ENCODE peak calls at places on chromosome 10, in ten cellular contexts. One of them, this sample, is unnamed.

GRCh38 chr10:12720217-12720981 is 281.1 kb downstream of the CCDC3 start:
- DNase-seq in ELF-1: no peak
- DNase-seq in CD4-positive, CD25-positive, alpha-beta regulatory T cell: no peak
- DNase-seq in GM12892: no peak
- DNase-seq in PC-9: peak; percentile 97
- DNase-seq in NCI-H345: peak; percentile 66
- DNase-seq in lower leg skin: peak; percentile 96
- DNase-seq in astrocyte of the spinal cord: peak; percentile 92
- DNase-seq in NAMALWA: no peak
- DNase-seq in CD8-positive, alpha-beta memory T cell: no peak
- DNase-seq in this sample: no peak

GRCh38 chr10:103457176-103457712 is 1.5 kb downstream of the CALHM1 start:
- DNase-seq in ELF-1: no peak
- DNase-seq in CD4-positive, CD25-positive, alpha-beta regulatory T cell: no peak
- DNase-seq in GM12892: no peak
- DNase-seq in PC-9: no peak
- DNase-seq in NCI-H345: no peak
- DNase-seq in lower leg skin: no peak
- DNase-seq in astrocyte of the spinal cord: no peak
- DNase-seq in NAMALWA: no peak
- DNase-seq in CD8-positive, alpha-beta memory T cell: no peak
- DNase-seq in this sample: no peak

GRCh38 chr10:30048768-30049507 is 10.4 kb downstream of the JCAD start:
- DNase-seq in ELF-1: no peak
- DNase-seq in CD4-positive, CD25-positive, alpha-beta regulatory T cell: no peak
- DNase-seq in GM12892: no peak
- DNase-seq in PC-9: no peak
- DNase-seq in NCI-H345: peak; percentile 15
- DNase-seq in lower leg skin: peak; percentile 78
- DNase-seq in astrocyte of the spinal cord: no peak
- DNase-seq in NAMALWA: no peak
- DNase-seq in CD8-positive, alpha-beta memory T cell: no peak
- DNase-seq in this sample: no peak

GRCh38 chr10:99339563-99340047 is 10.4 kb downstream of the CNNM1 start:
- DNase-seq in ELF-1: no peak
- DNase-seq in CD4-positive, CD25-positive, alpha-beta regulatory T cell: no peak
- DNase-seq in GM12892: no peak
- DNase-seq in PC-9: no peak
- DNase-seq in NCI-H345: no peak
- DNase-seq in lower leg skin: no peak
- DNase-seq in astrocyte of the spinal cord: no peak
- DNase-seq in NAMALWA: no peak
- DNase-seq in CD8-positive, alpha-beta memory T cell: no peak
- DNase-seq in this sample: no peak

GRCh38 chr10:119250641-119251314 is 43.4 kb downstream of the GRK5 start:
- DNase-seq in ELF-1: no peak
- DNase-seq in CD4-positive, CD25-positive, alpha-beta regulatory T cell: no peak
- DNase-seq in GM12892: no peak
- DNase-seq in PC-9: peak; percentile 41
- DNase-seq in NCI-H345: no peak
- DNase-seq in lower leg skin: no peak
- DNase-seq in astrocyte of the spinal cord: peak; percentile 84
- DNase-seq in NAMALWA: no peak
- DNase-seq in CD8-positive, alpha-beta memory T cell: no peak
- DNase-seq in this sample: no peak

GRCh38 chr10:122077311-122077875 is 88.4 kb downstream of the TACC2 start:
- DNase-seq in ELF-1: no peak
- DNase-seq in CD4-positive, CD25-positive, alpha-beta regulatory T cell: no peak
- DNase-seq in GM12892: no peak
- DNase-seq in PC-9: no peak
- DNase-seq in NCI-H345: no peak
- DNase-seq in lower leg skin: peak; percentile 57
- DNase-seq in astrocyte of the spinal cord: no peak
- DNase-seq in NAMALWA: no peak
- DNase-seq in CD8-positive, alpha-beta memory T cell: no peak
- DNase-seq in this sample: no peak

GRCh38 chr10:73785221-73785720 is at the start of gene ZSWIM8:
- DNase-seq in ELF-1: peak; percentile 90
- DNase-seq in CD4-positive, CD25-positive, alpha-beta regulatory T cell: peak; percentile 93
- DNase-seq in GM12892: peak; percentile 92
- DNase-seq in PC-9: peak; percentile 93
- DNase-seq in NCI-H345: peak; percentile 90
- DNase-seq in lower leg skin: peak; percentile 97
- DNase-seq in astrocyte of the spinal cord: peak; percentile 96
- DNase-seq in NAMALWA: peak; percentile 90
- DNase-seq in CD8-positive, alpha-beta memory T cell: peak; percentile 87
- DNase-seq in this sample: peak; percentile 86

GRCh38 chr10:93542358-93542791 is 24.1 kb upstream of the FFAR4 start:
- DNase-seq in ELF-1: no peak
- DNase-seq in CD4-positive, CD25-positive, alpha-beta regulatory T cell: no peak
- DNase-seq in GM12892: no peak
- DNase-seq in PC-9: no peak
- DNase-seq in NCI-H345: peak; percentile 71
- DNase-seq in lower leg skin: no peak
- DNase-seq in astrocyte of the spinal cord: peak; percentile 12
- DNase-seq in NAMALWA: no peak
- DNase-seq in CD8-positive, alpha-beta memory T cell: no peak
- DNase-seq in this sample: no peak

GRCh38 chr10:46240684-46241565 is 45.9 kb upstream of the ANTXRL start:
- DNase-seq in ELF-1: no peak
- DNase-seq in CD4-positive, CD25-positive, alpha-beta regulatory T cell: no peak
- DNase-seq in GM12892: no peak
- DNase-seq in PC-9: no peak
- DNase-seq in NCI-H345: no peak
- DNase-seq in lower leg skin: peak; percentile 73
- DNase-seq in astrocyte of the spinal cord: no peak
- DNase-seq in NAMALWA: no peak
- DNase-seq in CD8-positive, alpha-beta memory T cell: no peak
- DNase-seq in this sample: no peak

GRCh38 chr10:62043493-62043938 is 142.0 kb downstream of the ARID5B start:
- DNase-seq in ELF-1: no peak
- DNase-seq in CD4-positive, CD25-positive, alpha-beta regulatory T cell: peak; percentile 91
- DNase-seq in GM12892: no peak
- DNase-seq in PC-9: no peak
- DNase-seq in NCI-H345: no peak
- DNase-seq in lower leg skin: no peak
- DNase-seq in astrocyte of the spinal cord: peak; percentile 66
- DNase-seq in NAMALWA: peak; percentile 47
- DNase-seq in CD8-positive, alpha-beta memory T cell: no peak
- DNase-seq in this sample: no peak

GRCh38 chr10:94076325-94076841 is 82.7 kb downstream of the PLCE1 start:
- DNase-seq in ELF-1: no peak
- DNase-seq in CD4-positive, CD25-positive, alpha-beta regulatory T cell: no peak
- DNase-seq in GM12892: no peak
- DNase-seq in PC-9: no peak
- DNase-seq in NCI-H345: no peak
- DNase-seq in lower leg skin: no peak
- DNase-seq in astrocyte of the spinal cord: peak; percentile 81
- DNase-seq in NAMALWA: no peak
- DNase-seq in CD8-positive, alpha-beta memory T cell: no peak
- DNase-seq in this sample: no peak

GRCh38 chr10:72794260-72794659 is 99.3 kb upstream of the OIT3 start:
- DNase-seq in ELF-1: peak; percentile 16
- DNase-seq in CD4-positive, CD25-positive, alpha-beta regulatory T cell: no peak
- DNase-seq in GM12892: no peak
- DNase-seq in PC-9: no peak
- DNase-seq in NCI-H345: no peak
- DNase-seq in lower leg skin: no peak
- DNase-seq in astrocyte of the spinal cord: peak; percentile 26
- DNase-seq in NAMALWA: no peak
- DNase-seq in CD8-positive, alpha-beta memory T cell: no peak
- DNase-seq in this sample: no peak

GRCh38 chr10:28925154-28925663 is 247.9 kb downstream of the BAMBI start:
- DNase-seq in ELF-1: peak; percentile 94
- DNase-seq in CD4-positive, CD25-positive, alpha-beta regulatory T cell: no peak
- DNase-seq in GM12892: no peak
- DNase-seq in PC-9: no peak
- DNase-seq in NCI-H345: no peak
- DNase-seq in lower leg skin: no peak
- DNase-seq in astrocyte of the spinal cord: no peak
- DNase-seq in NAMALWA: no peak
- DNase-seq in CD8-positive, alpha-beta memory T cell: no peak
- DNase-seq in this sample: no peak

GRCh38 chr10:60496181-60496580 is 106.5 kb upstream of the ANK3 start:
- DNase-seq in ELF-1: no peak
- DNase-seq in CD4-positive, CD25-positive, alpha-beta regulatory T cell: no peak
- DNase-seq in GM12892: no peak
- DNase-seq in PC-9: no peak
- DNase-seq in NCI-H345: no peak
- DNase-seq in lower leg skin: no peak
- DNase-seq in astrocyte of the spinal cord: no peak
- DNase-seq in NAMALWA: no peak
- DNase-seq in CD8-positive, alpha-beta memory T cell: no peak
- DNase-seq in this sample: no peak

GRCh38 chr10:131224106-131224505 is 87.4 kb downstream of the TCERG1L start:
- DNase-seq in ELF-1: no peak
- DNase-seq in CD4-positive, CD25-positive, alpha-beta regulatory T cell: no peak
- DNase-seq in GM12892: no peak
- DNase-seq in PC-9: no peak
- DNase-seq in NCI-H345: no peak
- DNase-seq in lower leg skin: no peak
- DNase-seq in astrocyte of the spinal cord: no peak
- DNase-seq in NAMALWA: no peak
- DNase-seq in CD8-positive, alpha-beta memory T cell: no peak
- DNase-seq in this sample: no peak

GRCh38 chr10:52568309-52568708 is 204.3 kb downstream of the MBL2 start:
- DNase-seq in ELF-1: no peak
- DNase-seq in CD4-positive, CD25-positive, alpha-beta regulatory T cell: no peak
- DNase-seq in GM12892: no peak
- DNase-seq in PC-9: no peak
- DNase-seq in NCI-H345: no peak
- DNase-seq in lower leg skin: no peak
- DNase-seq in astrocyte of the spinal cord: no peak
- DNase-seq in NAMALWA: no peak
- DNase-seq in CD8-positive, alpha-beta memory T cell: no peak
- DNase-seq in this sample: no peak